ENCODE peak calls at places on chromosome 22, in six cellular contexts. J, U, L, C, Y and W are unnamed samples.

GRCh38 chr22:42070517-42071422 is at the start of gene NAGA:
- DNase-seq in Y (peak; percentile 95), L (peak; percentile 96), J (peak; percentile 99), C (peak; percentile 97), U (peak; percentile 97), W (peak; percentile 88)

GRCh38 chr22:27995801-27996528 is 76.9 kb upstream of the PITPNB start:
- DNase-seq in C (no peak), J (peak; percentile 56), U (no peak), L (no peak), Y (peak; percentile 9), W (no peak)

GRCh38 chr22:37742374-37743092 is 45.7 kb downstream of the TRIOBP start:
- DNase-seq in Y (no peak), L (no peak), U (no peak), C (no peak), J (no peak), W (no peak)

GRCh38 chr22:36897611-36898010 is 15.8 kb upstream of the CSF2RB start:
- DNase-seq in C (no peak), Y (no peak), J (no peak), L (no peak), U (no peak), W (no peak)

GRCh38 chr22:44311855-44312170 is 938 bp downstream of the SHISAL1 start:
- DNase-seq in J (no peak), U (no peak), Y (no peak), C (no peak), L (no peak), W (no peak)

GRCh38 chr22:43886231-43886630 is 5.6 kb downstream of the PNPLA5 start:
- DNase-seq in J (no peak), C (peak; percentile 20), U (no peak), L (no peak), Y (no peak), W (no peak)

GRCh38 chr22:17777005-17777716 is 2.9 kb upstream of the BID start:
- DNase-seq in L (no peak), U (no peak), C (no peak), Y (no peak), J (peak; percentile 32), W (peak; percentile 38)

GRCh38 chr22:19793656-19794310 is 33.2 kb downstream of the TBX1 start:
- DNase-seq in L (no peak), J (no peak), C (no peak), U (no peak), Y (no peak), W (no peak)

GRCh38 chr22:44460287-44461082 is 37.5 kb downstream of the RTL6 start:
- DNase-seq in U (peak; percentile 6), L (no peak), J (no peak), Y (no peak), C (no peak), W (no peak)

GRCh38 chr22:19610518-19611253 is 86.5 kb upstream of the CLDN5 start:
- DNase-seq in U (no peak), L (no peak), Y (no peak), J (no peak), C (peak; percentile 65), W (no peak)

GRCh38 chr22:44292521-44292920 is 20.2 kb downstream of the SHISAL1 start:
- DNase-seq in U (no peak), J (no peak), C (no peak), Y (no peak), L (no peak), W (no peak)

GRCh38 chr22:41940853-41941765 is 5.8 kb downstream of the CENPM start:
- DNase-seq in J (peak; percentile 91), Y (peak; percentile 88), L (peak; percentile 85), C (peak; percentile 89), U (peak; percentile 88), W (peak; percentile 72)

GRCh38 chr22:38901111-38901641 is 29.2 kb upstream of the CBX6 start:
- DNase-seq in Y (no peak), U (no peak), C (no peak), J (no peak), L (no peak), W (no peak)

GRCh38 chr22:39956932-39957664 is 3.1 kb upstream of the TMA7B start:
- DNase-seq in J (no peak), C (no peak), U (no peak), Y (no peak), L (no peak), W (no peak)

GRCh38 chr22:44746061-44746789 is 6.2 kb upstream of the ARHGAP8 start:
- DNase-seq in U (no peak), C (no peak), L (no peak), J (no peak), Y (no peak), W (no peak)

GRCh38 chr22:36552300-36552699 is 23.3 kb upstream of the EIF3D start:
- DNase-seq in C (no peak), J (no peak), Y (no peak), U (no peak), L (no peak), W (no peak)

GRCh38 chr22:19942071-19942885 is 660 bp upstream of the TXNRD2 start:
- DNase-seq in C (no peak), L (no peak), U (peak; percentile 35), Y (no peak), J (no peak), W (no peak)

GRCh38 chr22:20305894-20306645 is 13.8 kb downstream of the DGCR6L start:
- DNase-seq in J (peak; percentile 47), C (no peak), L (no peak), U (no peak), Y (no peak), W (no peak)

GRCh38 chr22:28051787-28052356 is 132.8 kb upstream of the PITPNB start:
- DNase-seq in U (peak; percentile 79), L (peak; percentile 77), Y (peak; percentile 75), C (peak; percentile 75), J (peak; percentile 79), W (no peak)

GRCh38 chr22:26901228-26901816 is 243.9 kb downstream of the MIAT start:
- DNase-seq in Y (no peak), J (no peak), C (no peak), U (no peak), L (no peak), W (no peak)

GRCh38 chr22:37232140-37232998 is 11.7 kb downstream of the RAC2 start:
- DNase-seq in C (no peak), Y (no peak), L (no peak), J (no peak), U (no peak), W (no peak)

GRCh38 chr22:19430890-19431541 is 517 bp downstream of the HIRA start:
- DNase-seq in U (peak; percentile 48), L (peak; percentile 29), C (peak; percentile 51), Y (peak; percentile 43), J (peak; percentile 68), W (no peak)

GRCh38 chr22:38940985-38941384 is 16.4 kb upstream of the APOBEC3A start:
- DNase-seq in L (no peak), U (no peak), J (no peak), C (no peak), Y (no peak), W (no peak)

GRCh38 chr22:38503021-38503420 is 3.1 kb downstream of the DDX17 start:
- DNase-seq in Y (no peak), C (no peak), L (no peak), U (no peak), J (no peak), W (no peak)

DNA sequence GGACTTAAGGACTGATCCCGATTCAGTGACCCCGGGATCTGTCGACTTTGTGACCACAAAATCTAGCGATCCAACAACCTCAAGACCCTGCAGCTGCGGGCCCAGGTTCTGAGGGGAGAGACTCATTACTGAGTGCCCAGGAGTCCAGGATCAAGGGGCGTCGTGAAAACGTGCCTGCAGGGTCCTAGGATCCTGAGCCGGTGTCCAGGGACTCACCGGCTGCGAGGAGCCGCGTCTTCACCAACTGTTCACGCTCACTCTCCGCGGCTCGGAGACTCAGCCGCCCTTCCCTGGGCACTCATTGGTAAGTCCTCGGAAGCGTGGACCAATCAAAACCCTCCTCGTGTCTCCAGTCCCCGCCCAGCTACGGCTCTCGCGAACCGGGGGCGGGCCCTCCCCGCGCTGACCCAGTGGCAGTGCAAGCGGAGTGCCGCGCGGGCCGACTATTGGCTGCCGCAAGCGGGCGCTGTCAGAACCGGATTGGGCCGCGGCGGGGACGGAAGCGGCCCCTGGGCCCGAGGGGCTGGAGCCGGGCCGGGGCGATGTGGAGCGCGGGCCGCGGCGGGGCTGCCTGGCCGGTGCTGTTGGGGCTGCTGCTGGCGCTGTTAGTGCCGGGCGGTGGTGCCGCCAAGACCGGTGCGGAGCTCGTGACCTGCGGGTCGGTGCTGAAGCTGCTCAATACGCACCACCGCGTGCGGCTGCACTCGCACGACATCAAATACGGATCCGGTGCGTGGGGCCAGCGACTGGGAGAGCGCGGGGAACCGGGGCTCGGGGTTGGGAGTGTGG is at the start of gene SDF2L1:
- DNase-seq in L (peak; percentile 98), J (peak; percentile 99), U (peak; percentile 99), Y (peak; percentile 99), C (peak; percentile 99), W (peak; percentile 98)
- H3K9me3 ChIP-seq in L (no peaks in the 10 kb centered on the region), J (no peaks in the 10 kb centered on the region), U (no peaks in the 10 kb centered on the region), Y (no peaks in the 10 kb centered on the region), C (no peaks in the 10 kb centered on the region), W (no peaks in the 10 kb centered on the region)

DNA sequence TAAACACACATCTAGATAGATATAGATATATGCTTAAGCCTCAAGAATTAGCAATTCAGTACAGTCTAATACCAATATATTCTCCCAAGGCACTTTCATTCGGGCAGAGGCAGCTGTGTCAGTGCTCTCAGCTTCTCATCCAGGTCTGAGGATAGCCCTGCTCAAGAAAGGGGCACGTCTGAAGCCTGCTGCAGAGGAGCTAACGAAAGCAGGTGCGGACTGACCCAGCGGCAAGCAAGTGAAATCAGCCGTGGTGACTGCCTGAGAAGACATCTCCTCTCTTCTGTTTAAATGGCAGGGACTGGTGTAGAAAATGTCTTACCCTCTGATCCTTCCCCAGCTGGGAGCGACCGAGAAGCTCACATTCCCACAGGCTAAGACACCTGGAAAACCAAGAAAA is 468.6 kb downstream of the BRD1 start:
- DNase-seq in J (no peak), Y (no peak), U (no peak), C (no peak), L (no peak), W (no peak)
- H3K9me3 ChIP-seq in J (no peaks in the 10 kb centered on the region), Y (no peaks in the 10 kb centered on the region), U (no peaks in the 10 kb centered on the region), C (no peaks in the 10 kb centered on the region), L (peaks cover 16% of the 10 kb centered on the region), W (no peaks in the 10 kb centered on the region)

GRCh38 chr22:50207383-50208031 is 6.7 kb downstream of the SELENOO start:
- DNase-seq in Y (no peak), C (no peak), L (no peak), J (peak; percentile 60), U (no peak), W (no peak)

GRCh38 chr22:50208939-50209892 is 8.4 kb downstream of the SELENOO start:
- DNase-seq in C (no peak), J (peak; percentile 62), L (no peak), U (peak; percentile 74), Y (peak; percentile 15), W (no peak)

GRCh38 chr22:50208430-50208938 is 7.7 kb downstream of the SELENOO start:
- DNase-seq in C (no peak), Y (peak; percentile 11), U (no peak), L (no peak), J (peak; percentile 49), W (no peak)

GRCh38 chr22:50205781-50206569 is 5.2 kb downstream of the SELENOO start:
- DNase-seq in U (no peak), Y (peak; percentile 13), C (no peak), J (no peak), L (no peak), W (no peak)

GRCh38 chr22:50206599-50206998 is 5.8 kb downstream of the SELENOO start:
- DNase-seq in U (peak; percentile 96), J (no peak), Y (peak; percentile 27), C (peak; percentile 84), L (peak; percentile 81), W (no peak)
- H3K9me3 ChIP-seq in U (no peaks in the 10 kb centered on the region), J (no peaks in the 10 kb centered on the region), Y (no peaks in the 10 kb centered on the region), C (no peaks in the 10 kb centered on the region), L (no peaks in the 10 kb centered on the region), W (no peaks in the 10 kb centered on the region)

GRCh38 chr22:48838846-48839730 is 988.6 kb downstream of the BRD1 start:
- DNase-seq in J (peak; percentile 37), L (no peak), Y (no peak), C (no peak), U (no peak), W (no peak)
- H3K9me3 ChIP-seq in J (no peaks in the 10 kb centered on the region), L (no peaks in the 10 kb centered on the region), Y (no peaks in the 10 kb centered on the region), C (no peaks in the 10 kb centered on the region), U (no peaks in the 10 kb centered on the region), W (no peaks in the 10 kb centered on the region)